ENCODE peak calls at places on chromosomes 11 and 22, in eight cellular contexts. Q, T, K, E, F, Z, N and J are unnamed samples.

GRCh38 chr11:2300290-2300935 is 1.3 kb downstream of the C11orf21 start:
- DNase-seq in Q (no peak), T (no peak), K (no peak), E (no peak), F (no peak), Z (no peak), N (no peak), J (peak; percentile 6)

GRCh38 chr11:117941163-117941707 is 12.0 kb upstream of the TMPRSS13 start:
- DNase-seq in Q (no peak), T (no peak), K (no peak), E (no peak), F (no peak), Z (no peak), N (no peak), J (peak; percentile 38)

GRCh38 chr11:77267910-77268309 is 33.6 kb downstream of the GDPD4 start:
- DNase-seq in Q (peak; percentile 74), T (no peak), K (no peak), E (peak; percentile 97), F (no peak), Z (no peak), N (peak; percentile 90), J (no peak)

GRCh38 chr22:24066872-24067271 is 55.8 kb downstream of the CABIN1 start:
- DNase-seq in Q (no peak), T (peak; percentile 6), K (peak; percentile 20), E (no peak), F (no peak), Z (no peak), N (no peak), J (no peak)

GRCh38 chr22:36762687-36763260 is 13.1 kb downstream of the IFT27 start:
- DNase-seq in Q (peak; percentile 76), T (no peak), K (no peak), E (peak; percentile 68), F (no peak), Z (no peak), N (peak; percentile 16), J (no peak)

GRCh38 chr11:8178297-8178696 is 9.5 kb upstream of the RIC3 start:
- DNase-seq in Q (no peak), T (no peak), K (no peak), E (no peak), F (no peak), Z (peak; percentile 13), N (no peak), J (no peak)

GRCh38 chr22:45531944-45532631 is 29.4 kb downstream of the FBLN1 start:
- DNase-seq in Q (no peak), T (no peak), K (no peak), E (no peak), F (no peak), Z (no peak), N (no peak), J (no peak)

GRCh38 chr11:74443071-74443864 is 24.1 kb downstream of the KCNE3 start:
- DNase-seq in Q (no peak), T (peak; percentile 43), K (no peak), E (peak; percentile 11), F (no peak), Z (peak; percentile 45), N (no peak), J (no peak)

GRCh38 chr11:92295175-92296137 is 70.8 kb downstream of the FAT3 start:
- DNase-seq in Q (peak; percentile 65), T (no peak), K (no peak), E (peak; percentile 33), F (no peak), Z (no peak), N (peak; percentile 32), J (no peak)

GRCh38 chr22:38069372-38070249 is 12.4 kb downstream of the PICK1 start:
- DNase-seq in Q (peak; percentile 42), T (peak; percentile 62), K (peak; percentile 97), E (peak; percentile 29), F (no peak), Z (peak; percentile 73), N (peak; percentile 19), J (peak; percentile 28)

GRCh38 chr11:81444306-81444705 is 1289.4 kb downstream of the FAM181B start:
- DNase-seq in Q (no peak), T (no peak), K (peak; percentile 53), E (no peak), F (no peak), Z (peak; percentile 34), N (no peak), J (no peak)

GRCh38 chr11:72395993-72396392 is 38.3 kb downstream of the CLPB start:
- DNase-seq in Q (no peak), T (no peak), K (no peak), E (no peak), F (no peak), Z (no peak), N (no peak), J (no peak)

GRCh38 chr11:108224908-108225786 is 2.3 kb downstream of the ATM start:
- DNase-seq in Q (no peak), T (peak; percentile 31), K (no peak), E (no peak), F (no peak), Z (no peak), N (no peak), J (no peak)

GRCh38 chr22:26642465-26643367 is 14.7 kb upstream of the MIAT start:
- DNase-seq in Q (no peak), T (peak; percentile 84), K (peak; percentile 68), E (no peak), F (no peak), Z (peak; percentile 54), N (no peak), J (peak; percentile 94)

GRCh38 chr11:70568504-70569172 is 170.3 kb downstream of the CTTN start:
- DNase-seq in Q (peak; percentile 17), T (peak; percentile 16), K (no peak), E (peak; percentile 24), F (no peak), Z (peak; percentile 71), N (peak; percentile 63), J (no peak)
- H3K27ac ChIP-seq in Q (no peak overlapping the region), T (no peak overlapping the region), K (no peak overlapping the region), E (peak overlapping the region; percentile 22), F (no peak overlapping the region), Z (no peak overlapping the region), N (no peak overlapping the region), J (no peak overlapping the region)

DNA sequence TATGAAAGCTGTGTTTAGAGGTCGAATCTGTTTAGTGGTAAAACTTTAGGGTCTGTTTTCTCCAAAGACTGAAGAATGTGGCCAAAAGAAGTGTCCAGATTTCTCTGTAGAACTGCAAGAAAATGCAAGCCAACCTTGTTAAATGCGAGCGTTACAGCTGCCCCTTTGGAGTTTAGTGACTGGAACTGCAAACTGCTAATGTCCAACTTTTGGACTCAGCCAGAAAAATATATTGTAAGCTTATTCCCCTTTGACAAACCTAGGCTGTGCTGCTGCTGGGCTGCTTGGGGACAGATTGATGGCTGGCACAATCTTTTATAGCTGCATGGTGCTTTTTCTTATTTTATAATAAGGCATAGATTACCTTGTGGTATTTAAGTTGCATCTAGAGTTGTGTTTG is 3.9 kb downstream of the TEAD1 start:
- DNase-seq in Q (no peak), T (no peak), K (no peak), E (no peak), F (no peak), Z (no peak), N (no peak), J (no peak)
- H3K9ac ChIP-seq in Q (peak overlapping the region; percentile 17), T (no peak overlapping the region), K (peak overlapping the region; percentile 33), E (peak overlapping the region; percentile 67), F (no peak overlapping the region), Z (no peak overlapping the region), N (peak overlapping the region; percentile 98), J (no peak overlapping the region)

GRCh38 chr11:128503231-128503991 is 83.9 kb downstream of the ETS1 start:
- DNase-seq in Q (peak; percentile 87), T (no peak), K (no peak), E (peak; percentile 96), F (no peak), Z (no peak), N (peak; percentile 96), J (no peak)
- H3K4me3 ChIP-seq in Q (no peak overlapping the region), T (no peak overlapping the region), K (no peak overlapping the region), E (no peak overlapping the region), F (no peak overlapping the region), Z (no peak overlapping the region), N (peak overlapping the region; percentile 6), J (no peak overlapping the region)

GRCh38 chr11:58622344-58622743 is at the start of gene CNTF:
- DNase-seq in Q (no peak), T (no peak), K (no peak), E (peak; percentile 13), F (no peak), Z (no peak), N (peak; percentile 34), J (no peak)

GRCh38 chr11:58625826-58626460 is 3.5 kb downstream of the CNTF start:
- DNase-seq in Q (peak; percentile 35), T (no peak), K (no peak), E (peak; percentile 87), F (no peak), Z (no peak), N (peak; percentile 63), J (no peak)

GRCh38 chr11:58626915-58627483 is 4.5 kb downstream of the CNTF start:
- DNase-seq in Q (peak; percentile 17), T (no peak), K (peak; percentile 40), E (peak; percentile 6), F (no peak), Z (no peak), N (peak; percentile 17), J (no peak)

GRCh38 chr11:58628446-58628845 is 6.0 kb downstream of the CNTF start:
- DNase-seq in Q (peak; percentile 14), T (no peak), K (no peak), E (peak; percentile 42), F (no peak), Z (peak; percentile 28), N (no peak), J (no peak)

DNA sequence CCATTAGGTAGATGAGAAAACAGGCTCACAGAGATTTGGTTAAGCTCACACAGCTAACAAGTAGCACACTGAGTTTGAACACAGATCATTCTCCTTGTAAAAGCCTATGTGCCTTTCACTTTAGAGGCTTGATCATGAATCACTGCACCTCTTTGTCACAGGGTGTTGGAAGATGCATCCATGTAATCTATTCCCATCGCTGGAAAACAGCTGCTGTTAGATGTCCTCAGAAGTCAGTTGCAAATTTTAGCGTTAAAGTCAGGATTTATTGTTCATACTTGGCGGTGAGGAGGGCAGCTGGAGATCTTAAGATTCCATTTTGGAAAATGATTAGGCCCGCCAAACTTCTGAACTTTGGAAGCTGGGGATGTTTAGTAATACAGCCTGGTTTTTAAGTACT is 2.6 kb downstream of the CNTF start:
- DNase-seq in Q (no peak), T (no peak), K (no peak), E (peak; percentile 4), F (no peak), Z (no peak), N (no peak), J (no peak)
- H3K27ac ChIP-seq in Q (no peak overlapping the region), T (no peak overlapping the region), K (no peak overlapping the region), E (no peak overlapping the region), F (no peak overlapping the region), Z (no peak overlapping the region), N (peak overlapping the region; percentile 79), J (no peak overlapping the region)